ENCODE peak calls at places on chromosomes 4 and X, in five cellular contexts. R is endothelial cell of umbilical vein, H is coronary artery, M is brain microvascular endothelial cell, K is tibial nerve. E is an unnamed sample.

GRCh38 chr4:153151535-153152452 is 52.4 kb upstream of the TRIM2 start:
- DNase-seq in M (peak), R (peak), H (no peak), K (no peak), E (peak)

GRCh38 chr4:1872918-1873269 is 1.7 kb downstream of the NSD2 start:
- DNase-seq in R (peak), M (peak), H (no peak), K (no peak), E (no peak)

GRCh38 chr4:148315049-148315448 is 127.2 kb downstream of the NR3C2 start:
- DNase-seq in K (no peak), H (no peak), R (no peak), M (peak), E (no peak)

GRCh38 chr4:137307806-137308205 is 224.5 kb downstream of the PCDH18 start:
- DNase-seq in H (no peak), K (peak), R (no peak), M (peak), E (no peak)

GRCh38 chrX:106615041-106615440 is 3.3 kb downstream of the RADX start:
- DNase-seq in M (no peak), K (no peak), R (no peak), H (no peak), E (no peak)

GRCh38 chrX:63434665-63435064 is 83.5 kb upstream of the SPIN4 start:
- DNase-seq in M (no peak), R (peak), H (no peak), K (no peak), E (no peak)

GRCh38 chr4:169283114-169283509 is 12.4 kb upstream of the SH3RF1 start:
- DNase-seq in K (no peak), H (no peak), M (peak), R (no peak), E (no peak)

GRCh38 chrX:17024896-17025295 is 78.4 kb downstream of the REPS2 start:
- DNase-seq in M (no peak), H (no peak), K (no peak), R (no peak), E (no peak)

GRCh38 chrX:65752294-65752693 is 84.8 kb downstream of the MSN start:
- DNase-seq in R (no peak), K (no peak), M (no peak), H (no peak), E (no peak)

GRCh38 chrX:45761920-45762319 is 561.2 kb upstream of the DIPK2B start:
- DNase-seq in R (no peak), H (no peak), M (no peak), K (no peak), E (no peak)

GRCh38 chr4:23266401-23266800 is 573.7 kb downstream of the GBA3 start:
- DNase-seq in H (no peak), R (no peak), K (no peak), M (no peak), E (no peak)

GRCh38 chr4:2484993-2485392 is 16.1 kb downstream of the RNF4 start:
- DNase-seq in M (no peak), H (no peak), R (peak), K (peak), E (no peak)

GRCh38 chr4:24188459-24188858 is 298.6 kb upstream of the PPARGC1A start:
- DNase-seq in H (no peak), M (no peak), R (no peak), K (no peak), E (no peak)

GRCh38 chr4:90815569-90815968 is 688.4 kb downstream of the CCSER1 start:
- DNase-seq in H (no peak), M (no peak), R (peak), K (no peak), E (no peak)

GRCh38 chr4:74039065-74039763 is 725 bp upstream of the CXCL3 start:
- DNase-seq in H (no peak), M (peak), R (peak), K (no peak), E (no peak)

GRCh38 chr4:57501715-57502114 is 391.5 kb upstream of the IGFBP7 start:
- DNase-seq in R (no peak), K (no peak), M (peak), H (no peak), E (no peak)

GRCh38 chrX:8179653-8180052 is 8.6 kb upstream of the VCX2 start:
- DNase-seq in R (no peak), H (no peak), M (no peak), K (no peak), E (no peak)

GRCh38 chrX:23699636-23700194 is 32.4 kb downstream of the PRDX4 start:
- DNase-seq in H (no peak), R (no peak), M (no peak), K (no peak), E (peak)

GRCh38 chr4:25177147-25177546 is 16.9 kb upstream of the SEPSECS start:
- DNase-seq in H (no peak), M (no peak), K (no peak), R (no peak), E (no peak)

GRCh38 chr4:114494257-114494803 is 104.3 kb upstream of the UGT8 start:
- DNase-seq in R (no peak), H (no peak), M (no peak), K (no peak), E (no peak)

GRCh38 chr4:36313687-36314086 is 32.3 kb downstream of the DTHD1 start:
- DNase-seq in R (no peak), H (no peak), M (no peak), K (no peak), E (no peak)

GRCh38 chr4:110681381-110681780 is 58.5 kb upstream of the PITX2 start:
- DNase-seq in K (no peak), M (no peak), H (no peak), R (no peak), E (no peak)

GRCh38 chr4:145954924-145955339 is 16.3 kb upstream of the ZNF827 start:
- DNase-seq in K (no peak), H (no peak), R (peak), M (peak), E (no peak)

GRCh38 chrX:21734175-21734574 is 23.7 kb downstream of the SMPX start:
- DNase-seq in K (no peak), M (no peak), H (no peak), R (no peak), E (no peak)

GRCh38 chr4:11223261-11223660 is 205.4 kb downstream of the HS3ST1 start:
- DNase-seq in K (no peak), R (no peak), M (no peak), H (no peak), E (no peak)

GRCh38 chrX:117510453-117510852 is 606.2 kb downstream of the KLHL13 start:
- DNase-seq in K (no peak), H (no peak), M (no peak), R (no peak), E (no peak)

DNA sequence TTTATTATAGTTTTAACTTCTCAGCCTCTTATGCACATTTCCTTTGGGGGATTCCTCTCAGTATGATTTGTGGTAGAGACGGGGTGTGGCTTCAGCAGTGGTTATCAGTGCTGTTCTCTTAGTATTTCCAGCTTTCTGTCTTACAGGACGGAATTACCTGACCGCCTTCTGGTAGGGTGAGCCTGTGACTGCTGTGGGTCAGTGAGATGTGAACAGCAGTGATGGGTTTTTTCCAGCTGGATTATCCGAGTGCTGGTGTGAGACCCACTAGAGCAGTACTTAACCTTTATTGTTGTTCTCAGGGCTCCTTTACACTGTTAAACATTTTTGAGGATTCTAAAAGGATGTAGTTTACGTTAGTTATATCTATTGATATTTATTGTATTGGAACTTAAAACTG is 135.2 kb downstream of the SLIT2 start:
- DNase-seq in R (no peak), K (no peak), H (no peak), M (no peak), E (no peak)
- TF ChIP-seq CTCF in R (no peak), K (no peak), H (no peak), M (no peak), E (no peak)

GRCh38 chr4:143399113-143399949 is 62.7 kb downstream of the GAB1 start:
- DNase-seq in K (no peak), H (no peak), R (peak), M (no peak), E (no peak)
- TF ChIP-seq CTCF in K (peak), H (no peak), R (peak), M (peak), E (no peak)

DNA sequence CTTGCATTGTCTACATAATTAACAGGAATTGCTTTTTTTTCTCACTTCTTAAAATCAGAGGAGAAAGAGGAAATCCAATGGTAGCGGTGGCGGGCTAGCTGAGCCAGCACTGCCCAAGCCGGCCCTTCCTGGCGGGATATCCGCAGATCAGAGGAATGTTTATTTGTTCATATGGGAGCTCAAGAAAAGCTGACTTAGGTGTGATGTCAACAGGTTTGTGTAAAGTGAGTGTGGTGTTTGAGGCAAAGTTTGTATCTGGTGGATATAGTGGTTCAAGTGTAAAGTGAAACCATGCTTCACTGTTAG is 466 bp upstream of the SLC39A8 start:
- DNase-seq in M (no peak), K (no peak), H (no peak), R (no peak), E (no peak)
- TF ChIP-seq CTCF in M (no peak), K (no peak), H (no peak), R (no peak), E (no peak)

DNA sequence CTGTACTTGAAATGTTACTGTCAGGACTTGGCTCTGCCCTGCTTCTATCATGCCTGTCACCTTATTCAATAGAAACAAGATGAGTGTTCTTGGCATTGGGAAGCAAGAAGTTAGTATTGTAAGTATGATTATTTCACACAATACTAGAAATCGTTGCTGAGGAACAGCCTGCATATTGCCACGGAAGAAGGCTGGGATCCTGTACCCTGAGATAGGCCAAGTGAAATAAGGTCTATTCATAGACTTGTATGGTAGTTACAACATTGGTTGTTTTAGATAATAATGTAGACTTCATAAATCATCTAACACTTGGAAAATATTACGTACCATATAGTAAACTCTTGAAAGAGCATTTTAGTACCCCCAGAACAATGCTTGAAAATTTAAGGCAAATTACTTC is 215.9 kb downstream of the DMD start:
- DNase-seq in M (no peak), R (no peak), K (no peak), H (no peak), E (no peak)
- TF ChIP-seq CTCF in M (no peak), R (no peak), K (no peak), H (no peak), E (no peak)

GRCh38 chr4:43776371-43776770 is 672.2 kb downstream of the KCTD8 start:
- DNase-seq in K (no peak), M (no peak), H (no peak), R (peak), E (no peak)
- TF ChIP-seq CTCF in K (no peak), M (peak), H (no peak), R (no peak), E (no peak)

DNA sequence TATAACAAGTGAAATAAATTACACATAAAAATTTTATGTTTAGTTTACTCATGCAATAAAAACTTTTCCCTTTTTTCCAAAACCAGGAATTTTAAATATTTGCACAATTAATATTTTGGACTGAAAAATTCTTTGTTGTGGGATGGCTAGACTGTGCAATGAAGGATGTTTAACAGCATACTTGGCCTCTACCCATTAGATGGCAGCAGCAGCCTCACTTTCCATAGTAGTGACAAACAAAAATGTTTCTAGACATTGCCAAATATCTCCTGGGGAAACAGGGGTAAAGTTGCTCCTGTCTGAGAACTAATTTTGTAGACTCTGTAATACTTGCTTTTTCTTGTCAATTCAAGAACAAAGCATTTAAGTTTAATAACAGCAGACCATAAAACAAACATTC is 49.8 kb downstream of the SCLT1 start:
- DNase-seq in H (no peak), K (no peak), R (no peak), M (peak), E (no peak)
- TF ChIP-seq CTCF in H (no peak), K (no peak), R (no peak), M (peak), E (no peak)